ENCODE peak calls at places on chromosomes 13 and 19, in nine cellular contexts. Q, V, G, F, P, W, M, B and T are unnamed samples.

GRCh38 chr13:52405369-52405766 is 604 bp downstream of the THSD1 start:
- DNase-seq in V (no peak), W (no peak), G (no peak), Q (no peak), B (no peak), F (no peak), M (no peak), P (no peak), T (no peak)

GRCh38 chr19:48741222-48741999 is 1.0 kb upstream of the RASIP1 start:
- DNase-seq in P (no peak), V (no peak), M (peak; percentile 58), F (no peak), G (no peak), Q (no peak), B (no peak), W (peak; percentile 54), T (peak; percentile 70)

GRCh38 chr19:55133639-55134444 is 15.2 kb downstream of the TNNT1 start:
- DNase-seq in P (no peak), G (no peak), W (no peak), F (no peak), M (no peak), Q (no peak), B (no peak), V (no peak), T (no peak)

GRCh38 chr13:35953537-35954206 is 177.5 kb downstream of the DCLK1 start:
- DNase-seq in G (peak; percentile 53), M (peak; percentile 50), F (peak; percentile 91), V (peak; percentile 50), W (no peak), Q (peak; percentile 56), P (peak; percentile 94), B (peak; percentile 87), T (no peak)

GRCh38 chr13:52599037-52599852 is 43.0 kb upstream of the HNRNPA1L2 start:
- DNase-seq in P (no peak), V (no peak), Q (no peak), F (peak; percentile 34), G (no peak), W (no peak), M (peak; percentile 29), B (peak; percentile 47), T (no peak)

GRCh38 chr19:16041571-16042386 is 34.5 kb upstream of the TPM4 start:
- DNase-seq in Q (peak; percentile 64), F (peak; percentile 34), B (peak; percentile 11), V (peak; percentile 75), G (peak; percentile 53), W (peak; percentile 84), M (peak; percentile 92), P (peak; percentile 56), T (peak; percentile 87)

GRCh38 chr19:50187937-50188336 is 15.5 kb upstream of the MYH14 start:
- DNase-seq in B (no peak), P (no peak), M (no peak), G (no peak), F (no peak), Q (no peak), W (no peak), V (no peak), T (no peak)

GRCh38 chr19:1671716-1672037 is 19.3 kb upstream of the TCF3 start:
- DNase-seq in F (no peak), P (no peak), M (no peak), G (no peak), B (no peak), Q (no peak), V (no peak), W (no peak), T (no peak)

GRCh38 chr19:50500060-50500752 is 10.8 kb downstream of the JOSD2 start:
- DNase-seq in W (no peak), M (no peak), F (no peak), B (no peak), G (peak; percentile 18), P (peak; percentile 81), Q (no peak), V (no peak), T (peak; percentile 55)

GRCh38 chr19:15137777-15138176 is 30.6 kb downstream of the SYDE1 start:
- DNase-seq in G (no peak), W (no peak), F (no peak), M (no peak), Q (no peak), B (no peak), V (no peak), P (no peak), T (no peak)

GRCh38 chr19:38837656-38838121 is 6.1 kb upstream of the ECH1 start:
- DNase-seq in F (no peak), V (no peak), B (no peak), G (no peak), P (no peak), Q (no peak), W (no peak), M (no peak), T (no peak)

GRCh38 chr13:75136151-75136550 is 345.8 kb downstream of the TBC1D4 start:
- DNase-seq in F (no peak), W (no peak), M (no peak), B (no peak), G (no peak), V (no peak), P (no peak), Q (no peak), T (no peak)

GRCh38 chr19:1169921-1170885 is 3.9 kb downstream of the SBNO2 start:
- DNase-seq in F (no peak), W (no peak), Q (no peak), B (no peak), M (no peak), P (no peak), V (peak; percentile 57), G (no peak), T (no peak)

GRCh38 chr13:20441066-20441465 is 84.6 kb downstream of the CRYL1 start:
- DNase-seq in B (no peak), G (no peak), F (no peak), Q (no peak), M (no peak), V (no peak), P (peak; percentile 43), W (no peak), T (no peak)

GRCh38 chr19:48881741-48882657 is 9.8 kb downstream of the PPP1R15A start:
- DNase-seq in B (no peak), V (no peak), Q (no peak), F (no peak), G (no peak), P (no peak), M (no peak), W (no peak), T (peak; percentile 33)

GRCh38 chr13:79434578-79434977 is 28.5 kb upstream of the RBM26 start:
- DNase-seq in G (no peak), Q (no peak), B (no peak), M (no peak), F (no peak), W (no peak), P (no peak), V (no peak), T (no peak)

GRCh38 chr13:101977475-101977874 is 424.4 kb downstream of the FGF14 start:
- DNase-seq in B (no peak), P (no peak), G (no peak), F (peak; percentile 26), Q (no peak), W (no peak), V (no peak), M (no peak), T (no peak)

GRCh38 chr19:35279985-35280821 is 2.1 kb upstream of the HAMP start:
- DNase-seq in B (no peak), Q (no peak), M (no peak), P (no peak), W (no peak), V (no peak), F (no peak), G (no peak), T (no peak)

GRCh38 chr19:16363133-16363851 is 38.7 kb downstream of the KLF2 start:
- DNase-seq in Q (no peak), P (no peak), M (no peak), W (no peak), B (no peak), F (no peak), G (no peak), V (no peak), T (no peak)

GRCh38 chr13:48858523-48858922 is 117.2 kb upstream of the FNDC3A start:
- DNase-seq in P (no peak), F (no peak), Q (no peak), B (no peak), G (no peak), M (no peak), V (no peak), W (no peak), T (no peak)

GRCh38 chr13:42422681-42423080 is 150.7 kb downstream of the AKAP11 start:
- DNase-seq in G (no peak), W (no peak), M (no peak), Q (no peak), B (no peak), P (no peak), F (no peak), V (no peak), T (no peak)

GRCh38 chr13:39317284-39317683 is 279.0 kb downstream of the NHLRC3 start:
- DNase-seq in M (no peak), G (no peak), B (no peak), P (no peak), Q (peak; percentile 10), V (no peak), W (no peak), F (no peak), T (no peak)

GRCh38 chr19:1259206-1259872 is 9.8 kb upstream of the CIRBP start:
- DNase-seq in P (no peak), G (no peak), M (peak; percentile 68), W (peak; percentile 82), B (no peak), Q (no peak), V (no peak), F (no peak), T (peak; percentile 82)

GRCh38 chr19:38693380-38694223 is 46.2 kb downstream of the ACTN4 start:
- DNase-seq in P (no peak), M (no peak), F (no peak), W (no peak), B (peak; percentile 96), V (no peak), G (no peak), Q (no peak), T (peak; percentile 14)

GRCh38 chr19:19677579-19677978 is 8.9 kb downstream of the ZNF101 start:
- DNase-seq in G (no peak), F (no peak), V (no peak), B (no peak), W (no peak), M (no peak), P (no peak), Q (no peak), T (no peak)

GRCh38 chr13:85896516-85897450 is 97.6 kb upstream of the SLITRK6 start:
- DNase-seq in F (no peak), Q (no peak), G (no peak), W (no peak), P (no peak), V (no peak), B (no peak), M (no peak), T (no peak)